ENCODE peak calls at places on chromosome 5, in five cellular contexts. One of them, this sample, is unnamed.

GRCh38 chr5:33843579-33843978 is 48.2 kb downstream of the ADAMTS12 start:
- DNase-seq in fibroblast of the aortic adventitia: peak
- DNase-seq in right cardiac atrium: no peak
- DNase-seq in hypothalamus: no peak
- DNase-seq in PC-3: peak
- DNase-seq in this sample: peak

GRCh38 chr5:17966636-17967402 is 332.6 kb downstream of the TAF11L14 start:
- DNase-seq in PC-3: peak
- DNase-seq in hypothalamus: no peak
- DNase-seq in fibroblast of the aortic adventitia: no peak
- DNase-seq in right cardiac atrium: no peak
- DNase-seq in this sample: no peak

GRCh38 chr5:155019601-155020226 is 6.2 kb downstream of the KIF4B start:
- DNase-seq in hypothalamus: no peak
- DNase-seq in PC-3: no peak
- DNase-seq in right cardiac atrium: no peak
- DNase-seq in fibroblast of the aortic adventitia: no peak
- DNase-seq in this sample: no peak

GRCh38 chr5:145856285-145856818 is 16.5 kb downstream of the GRXCR2 start:
- DNase-seq in right cardiac atrium: peak
- DNase-seq in fibroblast of the aortic adventitia: peak
- DNase-seq in PC-3: no peak
- DNase-seq in hypothalamus: no peak
- DNase-seq in this sample: no peak

GRCh38 chr5:402615-403359 is 40.2 kb upstream of the EXOC3 start:
- DNase-seq in right cardiac atrium: no peak
- DNase-seq in hypothalamus: no peak
- DNase-seq in fibroblast of the aortic adventitia: no peak
- DNase-seq in PC-3: peak
- DNase-seq in this sample: no peak

GRCh38 chr5:141997358-141998006 is 15.3 kb downstream of the GNPDA1 start:
- DNase-seq in right cardiac atrium: no peak
- DNase-seq in PC-3: no peak
- DNase-seq in fibroblast of the aortic adventitia: no peak
- DNase-seq in hypothalamus: no peak
- DNase-seq in this sample: no peak

GRCh38 chr5:124744170-124744911 is 2.1 kb downstream of the ZNF608 start:
- DNase-seq in right cardiac atrium: peak
- DNase-seq in hypothalamus: peak
- DNase-seq in PC-3: no peak
- DNase-seq in fibroblast of the aortic adventitia: no peak
- DNase-seq in this sample: no peak

GRCh38 chr5:84393969-84394368 is 9.3 kb upstream of the EDIL3 start:
- DNase-seq in right cardiac atrium: peak
- DNase-seq in fibroblast of the aortic adventitia: peak
- DNase-seq in PC-3: peak
- DNase-seq in hypothalamus: no peak
- DNase-seq in this sample: peak

GRCh38 chr5:176870110-176870591 is 29.0 kb downstream of the HK3 start:
- DNase-seq in hypothalamus: no peak
- DNase-seq in right cardiac atrium: no peak
- DNase-seq in PC-3: peak
- DNase-seq in fibroblast of the aortic adventitia: peak
- DNase-seq in this sample: peak

GRCh38 chr5:137506296-137506695 is 7.2 kb upstream of the SPOCK1 start:
- DNase-seq in fibroblast of the aortic adventitia: no peak
- DNase-seq in hypothalamus: no peak
- DNase-seq in right cardiac atrium: no peak
- DNase-seq in PC-3: no peak
- DNase-seq in this sample: no peak

This sample was measured in ELR.